ENCODE peak calls at places on chromosomes 16 and 17, in seven cellular contexts. E, M, N, P, V, D and H are unnamed samples. For H3K27me3, the result is how much of the 10 kb centered on the place peaks cover.

GRCh38 chr16:31472559-31473203 is 729 bp downstream of the TGFB1I1 start:
- DNase-seq in V (peak), N (peak), E (peak), P (peak), M (peak), D (peak), H (no peak)

GRCh38 chr16:56776562-56776961 is 46.6 kb downstream of the NUP93 start:
- DNase-seq in E (no peak), N (no peak), P (no peak), M (no peak), D (peak), V (peak), H (no peak)

GRCh38 chr17:82023447-82024241 is 539 bp downstream of the LRRC45 start:
- DNase-seq in D (no peak), V (no peak), M (no peak), P (no peak), N (no peak), E (no peak), H (no peak)

GRCh38 chr16:69315486-69316311 is 4.5 kb downstream of the VPS4A start:
- DNase-seq in D (no peak), P (no peak), M (no peak), V (no peak), E (no peak), N (no peak), H (no peak)

GRCh38 chr16:24178496-24178895 is 77.6 kb upstream of the CACNG3 start:
- DNase-seq in M (no peak), P (no peak), D (no peak), E (no peak), N (no peak), V (no peak), H (no peak)

GRCh38 chr16:50861926-50862325 is 120.0 kb downstream of the CYLD start:
- DNase-seq in M (no peak), P (no peak), N (no peak), D (no peak), V (no peak), E (no peak), H (no peak)

GRCh38 chr17:56994009-56994792 is 16.3 kb downstream of the SCPEP1 start:
- DNase-seq in E (no peak), N (no peak), P (no peak), M (no peak), V (no peak), D (no peak), H (no peak)

GRCh38 chr16:89370081-89370511 is 120.3 kb downstream of the ANKRD11 start:
- DNase-seq in M (no peak), E (no peak), N (no peak), D (no peak), P (no peak), V (no peak), H (no peak)

GRCh38 chr16:67177743-67178699 is 5.7 kb downstream of the MATCAP1 start:
- DNase-seq in P (no peak), V (peak), E (peak), N (peak), M (peak), D (peak), H (peak)

GRCh38 chr16:49453983-49454382 is 80.4 kb downstream of the C16orf78 start:
- DNase-seq in N (no peak), V (no peak), E (peak), P (no peak), D (no peak), M (peak), H (no peak)

GRCh38 chr17:4895676-4896331 is 3.5 kb upstream of the C17orf107 start:
- DNase-seq in M (no peak), E (no peak), D (no peak), P (no peak), V (no peak), N (no peak), H (no peak)

GRCh38 chr17:40035162-40035559 is 19.0 kb downstream of the MED24 start:
- DNase-seq in V (no peak), D (no peak), M (no peak), E (no peak), P (no peak), N (no peak), H (no peak)

GRCh38 chr17:40952675-40953074 is 14.1 kb downstream of the KRT39 start:
- DNase-seq in P (no peak), N (no peak), D (no peak), M (no peak), V (no peak), E (no peak), H (no peak)

GRCh38 chr17:79997004-79997673 is 38.5 kb downstream of the TBC1D16 start:
- DNase-seq in D (no peak), P (no peak), E (no peak), V (no peak), M (no peak), N (peak), H (peak)

GRCh38 chr17:2975469-2975958 is 87.9 kb downstream of the OR1D5 start:
- DNase-seq in M (peak), D (no peak), E (peak), V (peak), P (no peak), N (no peak), H (no peak)

GRCh38 chr17:45247429-45248131 is 14.3 kb downstream of the SPATA32 start:
- DNase-seq in E (peak), P (peak), V (peak), D (peak), M (peak), N (peak), H (peak)

GRCh38 chr16:88195911-88196465 is 186.8 kb upstream of the ZNF469 start:
- DNase-seq in E (peak), D (no peak), P (no peak), N (no peak), V (no peak), M (no peak), H (no peak)

GRCh38 chr16:6684076-6684673 is 648.5 kb upstream of the RBFOX1 start:
- DNase-seq in V (no peak), E (no peak), M (no peak), P (no peak), N (no peak), D (no peak), H (no peak)

GRCh38 chr16:58413359-58413758 is 21.1 kb downstream of the GINS3 start:
- DNase-seq in M (no peak), P (no peak), E (no peak), V (no peak), N (no peak), D (no peak), H (no peak)

GRCh38 chr16:53043986-53044571 is 8.6 kb downstream of the CHD9NB start:
- DNase-seq in P (no peak), E (no peak), M (no peak), D (no peak), N (no peak), V (no peak), H (no peak)

GRCh38 chr16:53048139-53048915 is 4.4 kb downstream of the CHD9NB start:
- DNase-seq in D (no peak), N (no peak), M (no peak), V (no peak), P (no peak), E (no peak), H (no peak)

GRCh38 chr16:53042235-53042645 is 10.5 kb downstream of the CHD9NB start:
- DNase-seq in M (no peak), E (no peak), N (no peak), V (no peak), P (no peak), D (no peak), H (no peak)

GRCh38 chr16:53043462-53043861 is 9.2 kb downstream of the CHD9NB start:
- DNase-seq in V (no peak), M (no peak), N (no peak), P (peak), D (peak), E (no peak), H (no peak)

DNA sequence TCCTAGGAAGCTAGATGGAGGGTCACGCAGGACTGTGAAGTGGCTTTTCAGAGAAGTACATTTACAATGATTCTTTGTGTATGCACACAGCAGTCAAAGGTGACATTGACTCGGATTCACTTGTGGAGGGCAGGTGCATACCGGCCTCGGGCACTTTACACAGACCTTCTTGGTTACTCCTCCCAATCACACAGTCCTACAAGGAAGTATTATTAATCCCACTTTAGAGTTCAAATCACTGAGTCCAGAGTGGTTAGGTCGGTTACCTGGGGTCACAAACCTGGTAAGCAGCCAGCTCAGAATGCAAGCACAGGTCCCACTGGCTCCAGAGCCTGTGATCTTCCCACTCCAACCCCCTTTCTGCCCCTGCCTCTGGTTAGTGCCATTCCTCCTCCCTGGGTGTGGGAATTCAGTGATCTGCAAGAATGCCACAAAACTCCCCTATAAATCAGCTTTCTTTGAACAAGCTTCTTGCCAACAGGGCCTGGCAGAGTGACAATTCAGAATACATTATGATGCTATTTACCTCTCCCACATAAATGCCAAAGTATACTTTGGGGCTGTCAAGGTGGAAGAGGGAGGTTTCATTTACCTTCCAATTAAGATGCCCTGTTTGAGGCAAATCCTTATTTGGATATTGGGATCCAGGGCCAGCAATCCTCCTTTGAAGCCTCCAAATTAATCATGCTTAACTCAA is 7.0 kb downstream of the CHD9NB start:
- DNase-seq in M (no peak), D (no peak), E (no peak), P (no peak), N (no peak), V (peak), H (no peak)
- H3K27ac ChIP-seq in M (no peak), D (no peak), E (no peak), P (no peak), N (no peak), V (peak), H (no peak)

GRCh38 chr17:78391051-78391431 is 12.6 kb downstream of the PGS1 start:
- DNase-seq in M (no peak), E (no peak), N (no peak), V (no peak), D (no peak), P (no peak), H (no peak)

GRCh38 chr17:78392295-78392694 is 13.8 kb downstream of the PGS1 start:
- DNase-seq in D (no peak), E (no peak), M (no peak), N (no peak), V (no peak), P (no peak), H (no peak)

GRCh38 chr17:78387982-78388941 is 9.8 kb downstream of the PGS1 start:
- DNase-seq in P (no peak), D (peak), M (no peak), E (no peak), N (no peak), V (no peak), H (no peak)

GRCh38 chr17:78391843-78392242 is 13.4 kb downstream of the PGS1 start:
- DNase-seq in V (no peak), N (no peak), E (no peak), M (no peak), D (no peak), P (no peak), H (no peak)

GRCh38 chr17:78390241-78391050 is 12.0 kb downstream of the PGS1 start:
- DNase-seq in P (no peak), M (no peak), E (no peak), V (no peak), N (no peak), D (no peak), H (no peak)
- TF ChIP-seq CTCF in P (no peak), M (no peak), E (no peak), V (no peak), N (no peak), D (no peak), H (no peak)

GRCh38 chr16:84659656-84660300 is 11.5 kb downstream of the KLHL36 start:
- DNase-seq in M (no peak), V (no peak), D (no peak), P (no peak), N (no peak), E (no peak), H (no peak)
- H3K27me3 ChIP-seq in M (under half), V (under half), D (under half), P (under half), N (under half), E (under half), H (under half)

DNA sequence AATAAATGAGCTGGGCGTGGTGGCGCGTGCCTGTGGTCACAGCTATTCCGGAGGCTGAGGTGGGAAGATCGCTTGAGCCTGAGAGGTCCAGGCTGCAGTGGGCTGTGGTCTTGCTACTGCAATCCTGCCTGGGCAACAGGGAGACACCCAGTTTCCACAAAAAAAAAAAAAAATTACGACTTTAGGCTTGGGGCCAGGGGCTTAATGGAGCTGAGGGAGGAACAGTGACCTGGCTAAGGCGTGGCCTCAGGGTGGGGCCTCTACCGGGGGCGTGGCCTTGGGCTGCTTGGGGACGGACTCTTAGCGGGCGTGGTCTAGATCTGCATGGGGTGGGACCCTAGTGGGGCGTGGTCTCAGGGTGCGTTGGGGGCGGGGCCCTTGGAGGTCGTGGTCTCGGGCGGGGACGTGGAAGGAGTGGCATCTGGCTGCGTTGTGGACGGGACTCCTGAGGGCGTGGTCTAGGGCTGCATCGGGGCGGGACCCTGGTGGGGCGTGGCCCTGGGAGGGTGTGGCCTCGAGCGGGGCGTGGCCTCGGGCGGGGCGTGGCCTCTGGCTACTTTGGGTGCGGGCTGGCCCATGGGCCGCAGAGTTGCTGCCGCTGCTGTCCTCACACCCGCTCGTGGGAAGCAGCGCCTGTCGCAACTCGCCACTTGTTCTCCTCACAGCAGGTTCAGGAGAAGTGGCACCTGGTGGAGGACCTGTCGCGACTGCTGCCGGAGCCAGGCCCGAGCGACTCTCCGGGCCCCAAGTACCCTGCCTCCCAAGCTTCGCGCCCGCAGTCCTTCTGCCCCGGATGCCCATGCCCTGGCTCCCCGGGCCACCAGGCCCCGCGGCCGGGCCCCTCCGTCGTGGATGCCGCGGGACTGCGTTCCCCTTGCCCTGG is 5.8 kb upstream of the C17orf99 start:
- DNase-seq in N (peak), M (peak), D (peak), P (peak), V (peak), E (peak), H (peak)
- H3K27ac ChIP-seq in N (peak), M (no peak), D (peak), P (peak), V (peak), E (peak), H (peak)

GRCh38 chr17:7575959-7576358 is 3.5 kb upstream of the CD68 start:
- DNase-seq in M (no peak), N (no peak), D (no peak), P (no peak), V (no peak), E (no peak), H (no peak)
- TF ChIP-seq CTCF in M (no peak), N (no peak), D (no peak), P (no peak), V (no peak), E (no peak), H (no peak)

DNA sequence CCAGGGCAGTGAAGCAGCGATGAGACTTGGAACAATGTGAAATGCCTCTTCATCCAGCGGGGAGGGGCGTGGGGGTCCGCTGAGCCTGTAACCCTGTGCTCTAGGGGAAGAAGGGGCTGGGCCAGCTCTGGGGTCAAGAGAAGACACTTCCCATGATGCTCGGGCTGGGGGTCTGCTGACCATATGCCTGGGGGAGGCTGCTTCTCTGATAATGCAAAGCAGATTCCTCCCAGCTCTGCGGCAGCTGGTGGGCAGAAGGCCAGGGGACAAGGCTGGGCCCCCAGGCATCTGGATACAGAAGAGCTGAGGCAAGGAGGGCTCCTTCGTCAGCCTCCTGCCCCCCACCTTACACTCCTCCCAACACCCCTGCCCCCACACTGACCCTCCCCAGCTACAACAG is 24.7 kb downstream of the NGFR start:
- DNase-seq in V (no peak), P (peak), E (no peak), N (no peak), M (no peak), D (peak), H (no peak)
- H3K27me3 ChIP-seq in V (under half), P (under half), E (under half), N (under half), M (under half), D (under half), H (under half)

DNA sequence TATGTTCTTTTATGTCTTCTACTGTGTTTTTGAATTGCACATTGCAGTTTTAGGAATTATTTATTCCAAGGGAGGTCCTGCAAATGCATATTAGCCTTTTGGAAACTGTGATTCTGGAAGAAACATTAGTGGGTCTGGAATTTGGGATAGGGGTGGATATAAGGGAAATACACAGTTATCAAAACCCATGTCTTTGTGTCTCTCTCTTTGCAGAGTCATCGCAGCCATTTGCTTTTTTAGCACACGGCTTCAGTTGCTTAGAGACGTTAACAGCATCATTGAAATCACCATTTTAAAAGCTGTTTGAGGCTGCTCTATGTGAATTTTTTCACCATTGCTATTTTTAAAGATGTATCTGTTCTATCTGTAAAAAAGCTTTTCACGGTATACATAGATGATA is 47.3 kb downstream of the OMG start:
- DNase-seq in E (no peak), D (no peak), N (no peak), M (no peak), P (no peak), V (no peak), H (no peak)
- H3K27ac ChIP-seq in E (no peak), D (peak), N (no peak), M (no peak), P (no peak), V (no peak), H (no peak)

GRCh38 chr16:29308644-29309546 is 97.6 kb downstream of the NPIPB11 start:
- DNase-seq in P (no peak), M (peak), N (no peak), D (no peak), V (no peak), E (no peak), H (no peak)

GRCh38 chr16:29306953-29307597 is 99.4 kb downstream of the NPIPB11 start:
- DNase-seq in P (no peak), M (no peak), N (no peak), V (no peak), D (no peak), E (peak), H (no peak)

GRCh38 chr16:29310852-29311314 is 95.6 kb downstream of the NPIPB11 start:
- DNase-seq in N (no peak), D (no peak), M (peak), E (no peak), V (peak), P (no peak), H (no peak)

GRCh38 chr16:29306201-29306600 is 100.3 kb downstream of the NPIPB11 start:
- DNase-seq in D (no peak), M (peak), N (no peak), E (peak), P (no peak), V (no peak), H (no peak)

GRCh38 chr16:29307598-29308507 is 98.7 kb downstream of the NPIPB11 start:
- DNase-seq in D (no peak), N (no peak), P (no peak), E (peak), V (no peak), M (peak), H (no peak)
- TF ChIP-seq CTCF in D (no peak), N (no peak), P (no peak), E (no peak), V (no peak), M (no peak), H (no peak)

DNA sequence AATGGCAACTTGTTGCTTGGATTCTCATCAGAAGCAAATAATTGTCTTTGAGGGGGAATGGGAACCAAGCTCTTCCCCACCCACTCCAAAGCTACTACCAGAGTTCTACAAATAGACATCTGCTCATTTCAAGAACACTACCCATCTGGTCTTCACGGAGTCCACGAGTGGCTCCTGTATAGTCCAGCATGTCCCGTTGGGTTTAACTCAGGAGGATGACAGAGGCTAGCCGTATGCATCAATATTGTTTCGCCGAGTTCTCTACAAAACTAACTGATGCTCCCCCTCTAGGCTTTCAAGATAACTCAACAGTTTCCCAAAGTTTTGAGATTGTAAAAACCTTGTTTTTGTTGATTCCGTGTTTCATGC is 730 bp upstream of the BLMH start:
- DNase-seq in V (no peak), D (no peak), M (no peak), E (no peak), N (no peak), P (no peak), H (no peak)
- H3K27me3 ChIP-seq in V (under half), D (under half), M (under half), E (under half), N (under half), P (under half), H (under half)

DNA sequence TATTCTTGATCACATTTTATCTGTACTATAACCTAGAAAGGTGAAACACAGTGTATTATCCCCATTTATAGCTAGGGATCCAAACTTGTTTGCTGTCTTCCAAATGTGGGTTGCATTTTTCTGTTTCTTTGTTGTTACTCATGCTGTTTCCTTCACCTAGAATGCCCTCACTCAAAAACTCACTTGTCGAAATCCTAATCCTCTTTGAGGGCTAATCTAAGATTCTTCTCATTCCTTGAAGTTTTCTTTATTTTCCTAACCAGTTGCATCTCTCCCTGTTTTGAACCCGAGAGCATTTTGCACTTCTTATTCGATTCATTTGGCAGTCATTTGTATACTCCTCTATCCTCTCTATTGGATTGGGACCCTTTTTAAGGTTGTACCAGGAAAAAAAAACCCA is 9.6 kb downstream of the CALCOCO2 start:
- DNase-seq in M (no peak), P (no peak), N (no peak), V (no peak), E (no peak), D (no peak), H (no peak)
- H3K27ac ChIP-seq in M (peak), P (peak), N (no peak), V (no peak), E (peak), D (peak), H (no peak)